ENCODE peak calls at places on chromosome 15, in eight cellular contexts. V is effector memory CD4-positive, alpha-beta T cell; R is AG04449; C is LNCaP clone FGC; L is heart left ventricle; O is astrocyte of the spinal cord; M is transverse colon; Y is Caco-2. I is an unnamed sample.

GRCh38 chr15:94028121-94028520 is 203.2 kb upstream of the MCTP2 start:
- DNase-seq in V (no peak), R (no peak), L (no peak), O (no peak), M (no peak), C (no peak), Y (no peak), I (no peak)

GRCh38 chr15:29616512-29616911 is 205.8 kb downstream of the TJP1 start:
- DNase-seq in O (no peak), C (no peak), L (no peak), R (no peak), V (no peak), Y (no peak), M (no peak), I (no peak)

GRCh38 chr15:89106200-89106599 is 17.9 kb downstream of the ABHD2 start:
- DNase-seq in V (no peak), R (no peak), M (no peak), Y (no peak), C (no peak), O (no peak), L (no peak), I (no peak)

GRCh38 chr15:42591238-42591936 is 16.0 kb downstream of the STARD9 start:
- DNase-seq in R (no peak), Y (no peak), L (no peak), O (peak), C (peak), M (no peak), V (no peak), I (no peak)

GRCh38 chr15:99495430-99496301 is 70.1 kb upstream of the MEF2A start:
- DNase-seq in M (no peak), Y (peak), O (no peak), R (no peak), C (no peak), L (no peak), V (no peak), I (no peak)

GRCh38 chr15:88077249-88077810 is 179.2 kb downstream of the NTRK3 start:
- DNase-seq in M (no peak), C (no peak), Y (no peak), L (no peak), O (no peak), R (no peak), V (no peak), I (no peak)

GRCh38 chr15:71079208-71080044 is 35.8 kb upstream of the THSD4 start:
- DNase-seq in V (no peak), R (no peak), O (peak), C (peak), Y (no peak), M (peak), L (no peak), I (no peak)

GRCh38 chr15:36645106-36645505 is 65.7 kb downstream of the CDIN1 start:
- DNase-seq in Y (no peak), V (no peak), M (no peak), O (no peak), C (no peak), R (no peak), L (no peak), I (no peak)

GRCh38 chr15:92886229-92886628 is 13.9 kb upstream of the CHD2 start:
- DNase-seq in Y (no peak), V (no peak), M (no peak), O (peak), C (no peak), L (no peak), R (no peak), I (no peak)

GRCh38 chr15:38041576-38041975 is 107.1 kb downstream of the TMCO5A start:
- DNase-seq in M (no peak), O (peak), V (no peak), L (no peak), Y (no peak), C (no peak), R (no peak), I (no peak)

GRCh38 chr15:40354408-40355171 is 3.4 kb upstream of the DISP2 start:
- DNase-seq in L (no peak), C (no peak), O (peak), M (peak), Y (no peak), R (no peak), V (no peak), I (peak)

GRCh38 chr15:68464451-68465090 is 32.6 kb upstream of the ITGA11 start:
- DNase-seq in C (no peak), R (no peak), Y (no peak), V (no peak), L (no peak), O (peak), M (no peak), I (no peak)

GRCh38 chr15:33679065-33679464 is 289.2 kb upstream of the CHRM5 start:
- DNase-seq in M (no peak), L (no peak), C (no peak), Y (no peak), V (no peak), R (no peak), O (no peak), I (no peak)

GRCh38 chr15:47988564-47988963 is 132.2 kb upstream of the SLC24A5 start:
- DNase-seq in O (no peak), R (no peak), L (no peak), M (no peak), V (no peak), C (no peak), Y (no peak), I (no peak)

GRCh38 chr15:47985568-47985967 is 135.2 kb upstream of the SLC24A5 start:
- DNase-seq in C (no peak), M (no peak), L (no peak), R (no peak), V (no peak), Y (no peak), O (no peak), I (no peak)

GRCh38 chr15:47987461-47987860 is 133.3 kb upstream of the SLC24A5 start:
- DNase-seq in L (no peak), Y (no peak), V (no peak), M (no peak), C (no peak), O (no peak), R (no peak), I (no peak)

GRCh38 chr15:47990821-47991220 is 130.0 kb upstream of the SLC24A5 start:
- DNase-seq in V (no peak), M (no peak), O (no peak), L (no peak), Y (no peak), R (no peak), C (no peak), I (no peak)

GRCh38 chr15:47987908-47988532 is 132.8 kb upstream of the SLC24A5 start:
- DNase-seq in O (peak), M (no peak), C (peak), L (no peak), V (no peak), R (peak), Y (no peak), I (peak)
- H3K4me3 ChIP-seq in O (no peak), M (no peak), C (no peak), L (no peak), V (no peak), R (no peak), Y (no peak), I (no peak)

GRCh38 chr15:23647421-23648375 is at the start of gene MAGEL2:
- DNase-seq in R (no peak), O (peak), C (no peak), L (no peak), V (no peak), M (no peak), Y (no peak), I (no peak)

GRCh38 chr15:23646165-23647000 is 1.3 kb downstream of the MAGEL2 start:
- DNase-seq in L (no peak), Y (no peak), O (no peak), R (no peak), V (no peak), M (no peak), C (no peak), I (no peak)

GRCh38 chr15:23648920-23649515 is 1.4 kb upstream of the MAGEL2 start:
- DNase-seq in O (no peak), V (no peak), Y (peak), R (no peak), L (no peak), M (peak), C (no peak), I (peak)

GRCh38 chr15:23645379-23646164 is 2.1 kb downstream of the MAGEL2 start:
- DNase-seq in O (no peak), Y (no peak), V (no peak), M (peak), L (no peak), C (no peak), R (no peak), I (no peak)

DNA sequence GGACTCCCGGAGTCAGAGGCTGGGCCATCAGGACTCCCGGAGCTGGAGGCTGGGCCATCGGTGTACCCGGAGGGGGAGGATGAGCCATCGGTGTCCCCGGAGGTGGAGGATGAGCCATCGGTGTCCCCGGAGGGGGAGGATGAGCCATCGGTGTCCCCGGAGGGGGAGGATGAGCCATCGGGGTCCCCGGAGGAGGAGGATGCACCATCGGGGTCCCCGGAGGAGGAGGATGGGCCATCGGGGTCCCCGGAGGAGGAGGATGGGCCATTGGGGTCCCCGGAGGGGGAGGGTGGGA is 719 bp downstream of the MAGEL2 start:
- DNase-seq in C (no peak), O (no peak), M (no peak), R (no peak), L (no peak), V (no peak), Y (no peak), I (no peak)
- H3K4me3 ChIP-seq in C (no peak), O (peak), M (no peak), R (peak), L (peak), V (no peak), Y (no peak), I (peak)

GRCh38 chr15:90414408-90415028 is 26.5 kb downstream of the IQGAP1 start:
- DNase-seq in O (peak), V (no peak), C (no peak), Y (no peak), R (peak), L (no peak), M (no peak), I (no peak)

GRCh38 chr15:90413411-90414379 is 25.7 kb downstream of the IQGAP1 start:
- DNase-seq in C (no peak), L (no peak), V (no peak), Y (peak), M (no peak), R (no peak), O (peak), I (peak)

GRCh38 chr15:90411176-90411575 is 23.1 kb downstream of the IQGAP1 start:
- DNase-seq in R (no peak), M (no peak), C (no peak), L (no peak), Y (no peak), V (no peak), O (no peak), I (no peak)

GRCh38 chr15:90408657-90409056 is 20.6 kb downstream of the IQGAP1 start:
- DNase-seq in O (no peak), V (no peak), L (no peak), R (no peak), C (no peak), Y (no peak), M (no peak), I (no peak)

DNA sequence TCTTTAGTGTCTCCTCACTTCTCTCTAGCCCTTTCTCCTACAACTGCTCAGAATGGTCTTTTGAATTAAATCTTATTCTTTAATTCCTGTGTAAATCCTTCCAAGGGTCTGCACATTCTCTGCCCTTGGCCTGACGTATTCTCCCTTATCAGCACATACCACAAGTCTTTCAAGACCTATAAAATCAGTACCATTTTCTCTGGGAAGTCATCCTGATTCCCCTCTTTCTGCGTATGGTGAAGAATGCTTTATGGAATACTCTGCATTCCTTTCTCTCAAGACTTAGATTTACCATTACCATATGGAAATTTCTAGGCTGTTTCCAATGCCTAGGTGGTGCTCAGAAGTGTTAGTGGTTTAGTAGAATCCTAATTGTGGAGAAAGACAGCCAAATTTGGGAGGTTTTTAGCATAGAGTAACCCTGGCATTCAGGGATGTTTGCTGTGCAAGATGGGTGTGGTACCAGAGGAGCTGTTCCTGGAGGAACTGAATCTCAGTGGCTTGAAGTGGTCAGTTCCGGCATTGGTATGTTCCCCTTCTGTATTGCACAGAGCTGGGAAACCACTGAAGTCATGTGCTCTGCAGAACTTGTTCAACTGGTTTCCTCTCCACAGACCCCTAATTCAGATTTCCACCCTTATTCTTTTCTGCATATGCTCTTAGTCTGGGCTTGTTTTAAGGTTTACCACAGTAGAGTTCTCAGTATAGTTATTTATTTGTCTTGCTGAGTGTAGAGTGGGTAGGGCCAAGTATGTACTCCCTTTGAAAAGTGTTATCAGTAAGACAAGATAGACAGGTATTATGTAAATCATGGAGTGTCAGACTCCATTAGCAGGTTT is 24.5 kb downstream of the IQGAP1 start:
- DNase-seq in Y (peak), L (no peak), M (peak), R (peak), O (peak), V (no peak), C (no peak), I (peak)
- H3K4me3 ChIP-seq in Y (no peak), L (no peak), M (no peak), R (no peak), O (no peak), V (no peak), C (no peak), I (no peak)

GRCh38 chr15:74430510-74430951 is 3.2 kb downstream of the SEMA7A start:
- DNase-seq in C (no peak), M (no peak), O (no peak), R (no peak), L (no peak), V (no peak), Y (no peak), I (no peak)

GRCh38 chr15:74431116-74431515 is 2.6 kb downstream of the SEMA7A start:
- DNase-seq in R (no peak), O (no peak), V (no peak), C (no peak), L (no peak), Y (no peak), M (no peak), I (no peak)

GRCh38 chr15:74432968-74433591 is 678 bp downstream of the SEMA7A start:
- DNase-seq in V (no peak), C (no peak), M (no peak), R (no peak), O (no peak), L (no peak), Y (no peak), I (no peak)

GRCh38 chr15:74432271-74432967 is 1.3 kb downstream of the SEMA7A start:
- DNase-seq in R (no peak), Y (no peak), C (no peak), L (no peak), V (no peak), M (no peak), O (no peak), I (no peak)

GRCh38 chr15:74431645-74432044 is 2.1 kb downstream of the SEMA7A start:
- DNase-seq in O (no peak), M (no peak), C (no peak), V (no peak), R (no peak), Y (no peak), L (no peak), I (no peak)
- H3K4me3 ChIP-seq in O (peak), M (no peak), C (no peak), V (no peak), R (peak), Y (no peak), L (no peak), I (no peak)

GRCh38 chr15:70023769-70024491 is 73.8 kb downstream of the TLE3 start:
- DNase-seq in O (peak), V (no peak), R (peak), Y (no peak), C (no peak), M (peak), L (peak), I (no peak)
- H3K4me3 ChIP-seq in O (no peak), V (no peak), R (no peak), Y (no peak), C (no peak), M (no peak), L (no peak), I (no peak)

DNA sequence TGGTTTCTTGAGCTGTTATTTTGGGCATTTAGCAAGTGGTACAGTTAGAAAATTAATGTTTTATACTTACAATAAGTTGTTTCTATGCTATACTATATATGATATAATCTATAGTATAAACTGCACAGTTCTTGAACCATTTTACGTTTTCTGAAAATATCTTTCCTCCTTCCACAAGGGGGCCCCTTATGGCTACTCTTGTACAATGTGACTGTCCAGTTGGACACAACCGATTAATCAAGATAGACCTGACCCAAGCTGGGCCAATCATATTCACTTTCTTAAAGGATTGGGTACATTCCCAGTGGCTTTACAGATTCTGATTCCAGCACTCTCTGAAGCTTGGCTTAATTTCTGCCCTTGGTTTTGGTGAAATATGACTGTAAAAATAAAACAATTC is 953.4 kb downstream of the AGBL1 start:
- DNase-seq in C (no peak), R (no peak), V (no peak), M (no peak), Y (no peak), L (no peak), O (no peak), I (no peak)
- H3K4me3 ChIP-seq in C (no peak), R (no peak), V (no peak), M (no peak), Y (no peak), L (no peak), O (no peak), I (no peak)

GRCh38 chr15:77634266-77634962 is 1.7 kb upstream of the LINGO1 start:
- DNase-seq in C (peak), R (no peak), M (peak), L (peak), O (peak), Y (peak), V (no peak), I (peak)
- H3K4me3 ChIP-seq in C (no peak), R (no peak), M (no peak), L (peak), O (no peak), Y (no peak), V (no peak), I (no peak)